ENCODE peak calls at places on chromosomes 2 and 18, in nine cellular contexts. E is NCI-H1694 treated with DMSO at 0.1 percent for 48 hours; U is ELR; O is HFF-Myc; Z is substantia nigra; D is HTR-8/SVneo; Q is upper lobe of right lung; X is AG09319; A is stimulated activated CD4-positive, alpha-beta T cell treated with anti-CD3 and anti-CD28 coated beads, Interleukin-12 subunit alpha, Interleukin-12 subunit beta, amount 100 ng/mL, for 48 hours. H is an unnamed sample.

GRCh38 chr2:84938194-84938879 is 32.6 kb upstream of the KCMF1 start:
- DNase-seq in Z (no peak), X (no peak), Q (no peak), A (no peak), D (no peak), E (no peak), O (no peak), U (peak; percentile 58), H (no peak)

GRCh38 chr2:49021170-49021743 is 133.1 kb downstream of the FSHR start:
- DNase-seq in Q (no peak), Z (no peak), D (no peak), U (no peak), O (no peak), X (no peak), A (no peak), E (peak; percentile 17), H (no peak)

GRCh38 chr2:20590704-20591515 is 60.0 kb downstream of the HS1BP3 start:
- DNase-seq in Q (peak; percentile 64), U (no peak), D (no peak), X (no peak), A (no peak), O (no peak), E (peak; percentile 76), Z (no peak), H (no peak)

GRCh38 chr2:181124499-181124898 is 144.1 kb downstream of the UBE2E3 start:
- DNase-seq in O (no peak), U (peak; percentile 8), E (no peak), X (no peak), Q (no peak), A (no peak), D (no peak), Z (no peak), H (no peak)

GRCh38 chr2:205848601-205849000 is 166.3 kb downstream of the NRP2 start:
- DNase-seq in D (no peak), A (no peak), X (peak; percentile 82), Q (no peak), Z (no peak), E (no peak), U (no peak), O (no peak), H (no peak)

GRCh38 chr2:84847326-84848050 is 33.4 kb downstream of the TRABD2A start:
- DNase-seq in Z (no peak), A (no peak), X (no peak), O (no peak), D (no peak), Q (no peak), E (no peak), U (no peak), H (no peak)

GRCh38 chr2:36178384-36178783 is 177.2 kb upstream of the CRIM1 start:
- DNase-seq in O (no peak), Z (no peak), Q (no peak), X (no peak), U (no peak), A (no peak), E (no peak), D (no peak), H (no peak)

GRCh38 chr2:238728322-238729260 is 119.3 kb upstream of the TWIST2 start:
- DNase-seq in Q (no peak), O (peak; percentile 84), Z (no peak), D (peak; percentile 37), X (peak; percentile 91), U (peak; percentile 53), E (no peak), A (no peak), H (no peak)

GRCh38 chr2:224222320-224222719 is 179.6 kb downstream of the FAM124B start:
- DNase-seq in U (peak; percentile 52), X (no peak), Q (no peak), E (no peak), Z (no peak), D (no peak), A (no peak), O (no peak), H (no peak)

GRCh38 chr2:174072069-174072468 is 106.9 kb upstream of the SP3 start:
- DNase-seq in U (no peak), D (no peak), Z (no peak), E (no peak), X (no peak), A (no peak), Q (no peak), O (no peak), H (no peak)

GRCh38 chr2:73291461-73292315 is 1.7 kb downstream of the EGR4 start:
- DNase-seq in Z (no peak), D (no peak), X (no peak), A (no peak), Q (no peak), O (no peak), U (no peak), E (no peak), H (no peak)

GRCh38 chr18:12645264-12645663 is 12.6 kb downstream of the SPIRE1 start:
- DNase-seq in Q (no peak), E (no peak), Z (no peak), O (no peak), A (no peak), X (no peak), U (no peak), D (no peak), H (no peak)

GRCh38 chr18:26909599-26910290 is 44.2 kb upstream of the AQP4 start:
- DNase-seq in O (no peak), A (no peak), Z (peak; percentile 24), X (no peak), U (no peak), D (no peak), Q (no peak), E (no peak), H (no peak)

GRCh38 chr2:234919711-234920110 is 32.1 kb upstream of the SH3BP4 start:
- DNase-seq in A (no peak), O (no peak), U (peak; percentile 62), Z (no peak), D (no peak), E (no peak), X (no peak), Q (no peak), H (no peak)

GRCh38 chr2:172168917-172169346 is 66.2 kb upstream of the DLX2 start:
- DNase-seq in A (no peak), O (no peak), X (no peak), E (no peak), Q (no peak), U (no peak), D (no peak), Z (no peak), H (no peak)

GRCh38 chr2:10355471-10356458 is 53.1 kb downstream of the HPCAL1 start:
- DNase-seq in X (no peak), A (no peak), O (no peak), U (no peak), Z (no peak), D (no peak), Q (no peak), E (peak; percentile 78), H (no peak)

GRCh38 chr18:73023975-73024374 is 156.2 kb upstream of the NETO1 start:
- DNase-seq in E (no peak), O (no peak), D (no peak), Q (no peak), A (no peak), Z (no peak), X (no peak), U (no peak), H (no peak)